ENCODE peak calls at places on chromosomes 3 and 15, in eight cellular contexts. P is KG1; N is pulmonary artery endothelial cell; G is activated T-cell treated with anti-CD3 and anti-CD28 coated beads for 4 hours; R is HFF-Myc; E is stimulated activated CD8-positive, alpha-beta memory T cell treated with anti-CD3 and anti-CD28 coated beads, Interleukin-4, amount 100 ng/mL, for 48 hours; M is stimulated activated CD4-positive, alpha-beta T cell treated with anti-CD3 and anti-CD28 coated beads, Interleukin-4, amount 100 ng/mL, for 1 hour; L is T-cell. B is an unnamed sample.

GRCh38 chr3:118932822-118933558 is 101.7 kb downstream of the IGSF11 start:
- DNase-seq in N (no peak), M (no peak), P (no peak), L (no peak), R (no peak), G (no peak), E (no peak), B (no peak)

GRCh38 chr15:79923068-79923514 is 26.3 kb upstream of the MTHFS start:
- DNase-seq in L (peak), M (peak), N (no peak), G (peak), E (peak), P (no peak), R (no peak), B (peak)

GRCh38 chr3:125045965-125046364 is 9.8 kb downstream of the HEG1 start:
- DNase-seq in G (no peak), M (no peak), R (no peak), P (no peak), N (no peak), L (no peak), E (no peak), B (no peak)

GRCh38 chr3:179446501-179446900 is 4.8 kb downstream of the GNB4 start:
- DNase-seq in N (no peak), P (no peak), M (no peak), R (no peak), G (no peak), L (no peak), E (no peak), B (peak)

GRCh38 chr15:51731549-51732267 is 5.7 kb downstream of the LYSMD2 start:
- DNase-seq in P (peak), N (no peak), G (no peak), R (no peak), M (no peak), L (peak), E (peak), B (peak)

GRCh38 chr3:193261970-193262369 is 20.9 kb downstream of the PLAAT1 start:
- DNase-seq in E (no peak), M (no peak), R (no peak), N (no peak), L (no peak), G (no peak), P (no peak), B (no peak)

GRCh38 chr15:83734487-83734886 is 80.6 kb downstream of the ADAMTSL3 start:
- DNase-seq in N (no peak), L (no peak), G (no peak), R (no peak), M (no peak), P (no peak), E (no peak), B (no peak)

GRCh38 chr3:133925960-133926735 is 30.5 kb upstream of the RAB6B start:
- DNase-seq in G (no peak), E (no peak), R (no peak), N (no peak), M (no peak), P (no peak), L (no peak), B (no peak)

GRCh38 chr3:126146525-126147146 is 33.8 kb downstream of the ALDH1L1 start:
- DNase-seq in M (no peak), G (no peak), L (no peak), P (no peak), R (no peak), N (no peak), E (no peak), B (no peak)

GRCh38 chr3:40920041-40920440 is 279.3 kb upstream of the CTNNB1 start:
- DNase-seq in M (no peak), R (no peak), E (no peak), G (no peak), N (no peak), P (no peak), L (no peak), B (no peak)

GRCh38 chr15:52112203-52112750 is 298 bp downstream of the BCL2L10 start:
- DNase-seq in P (no peak), G (peak), L (peak), R (no peak), N (no peak), M (peak), E (peak), B (peak)

GRCh38 chr15:35329521-35329921 is 216.4 kb downstream of the DPH6 start:
- DNase-seq in R (no peak), L (no peak), N (no peak), M (no peak), E (no peak), G (no peak), P (no peak), B (peak)

GRCh38 chr3:59783468-59783988 is 733.7 kb upstream of the CFAP20DC start:
- DNase-seq in E (peak), G (no peak), L (no peak), N (no peak), P (no peak), M (no peak), R (no peak), B (no peak)

GRCh38 chr3:161884830-161885229 is 388.2 kb downstream of the OTOL1 start:
- DNase-seq in M (no peak), P (no peak), N (no peak), G (no peak), R (no peak), L (no peak), E (no peak), B (no peak)

GRCh38 chr3:159128628-159129027 is 326.8 kb downstream of the MFSD1 start:
- DNase-seq in R (no peak), G (no peak), P (peak), M (no peak), L (no peak), E (no peak), N (peak), B (no peak)

GRCh38 chr3:150345021-150345538 is 63.0 kb upstream of the TSC22D2 start:
- DNase-seq in M (no peak), E (no peak), R (no peak), G (no peak), L (no peak), P (no peak), N (no peak), B (no peak)

GRCh38 chr3:9064853-9065252 is 101.6 kb upstream of the RAD18 start:
- DNase-seq in G (no peak), L (no peak), N (peak), M (no peak), E (no peak), R (no peak), P (no peak), B (peak)

GRCh38 chr3:40044487-40044886 is 235.1 kb downstream of the MYRIP start:
- DNase-seq in R (peak), M (no peak), G (no peak), P (no peak), N (no peak), L (no peak), E (no peak), B (no peak)